ENCODE peak calls at places on chromosomes 3 and 15, in six cellular contexts. One of them, this sample, is unnamed.

GRCh38 chr15:95059346-95059905 is 828.1 kb downstream of the MCTP2 start:
- DNase-seq in IMR-90: no peak
- DNase-seq in mesenchymal stem cell: no peak
- DNase-seq in H1: no peak
- DNase-seq in H9: no peak
- DNase-seq in neuronal stem cell: no peak
- DNase-seq in this sample: no peak

GRCh38 chr15:76866008-76866407 is 39.1 kb downstream of the SCAPER start:
- DNase-seq in H9: no peak
- DNase-seq in IMR-90: peak; percentile 33
- DNase-seq in neuronal stem cell: no peak
- DNase-seq in H1: no peak
- DNase-seq in mesenchymal stem cell: peak; percentile 69
- DNase-seq in this sample: no peak

GRCh38 chr3:112101946-112102345 is 15.8 kb downstream of the C3orf52 start:
- DNase-seq in H9: no peak
- DNase-seq in mesenchymal stem cell: peak; percentile 66
- DNase-seq in neuronal stem cell: no peak
- DNase-seq in H1: no peak
- DNase-seq in IMR-90: peak; percentile 97
- DNase-seq in this sample: peak; percentile 71

GRCh38 chr15:39267685-39268084 is 313.2 kb upstream of the THBS1 start:
- DNase-seq in IMR-90: no peak
- DNase-seq in H9: no peak
- DNase-seq in mesenchymal stem cell: peak; percentile 53
- DNase-seq in neuronal stem cell: no peak
- DNase-seq in H1: no peak
- DNase-seq in this sample: no peak

GRCh38 chr3:88203537-88204143 is 53.9 kb downstream of the C3orf38 start:
- DNase-seq in H9: peak; percentile 66
- DNase-seq in H1: no peak
- DNase-seq in mesenchymal stem cell: peak; percentile 70
- DNase-seq in IMR-90: peak; percentile 67
- DNase-seq in neuronal stem cell: peak; percentile 63
- DNase-seq in this sample: peak; percentile 68

GRCh38 chr3:195128255-195129071 is 142.5 kb downstream of the XXYLT1 start:
- DNase-seq in IMR-90: peak; percentile 59
- DNase-seq in mesenchymal stem cell: no peak
- DNase-seq in H1: no peak
- DNase-seq in H9: no peak
- DNase-seq in neuronal stem cell: no peak
- DNase-seq in this sample: no peak

GRCh38 chr3:42101048-42101447 is 9.9 kb downstream of the TRAK1 start:
- DNase-seq in H1: no peak
- DNase-seq in H9: no peak
- DNase-seq in IMR-90: peak; percentile 79
- DNase-seq in neuronal stem cell: no peak
- DNase-seq in mesenchymal stem cell: peak; percentile 84
- DNase-seq in this sample: no peak

GRCh38 chr3:141235661-141236171 is 4.1 kb downstream of the PXYLP1 start:
- DNase-seq in IMR-90: no peak
- DNase-seq in mesenchymal stem cell: no peak
- DNase-seq in neuronal stem cell: no peak
- DNase-seq in H9: no peak
- DNase-seq in H1: no peak
- DNase-seq in this sample: peak; percentile 29

GRCh38 chr15:87779746-87780145 is 476.8 kb downstream of the NTRK3 start:
- DNase-seq in neuronal stem cell: no peak
- DNase-seq in IMR-90: no peak
- DNase-seq in H1: no peak
- DNase-seq in H9: no peak
- DNase-seq in mesenchymal stem cell: no peak
- DNase-seq in this sample: no peak

GRCh38 chr3:40265181-40265580 is 44.3 kb upstream of the EIF1B start:
- DNase-seq in IMR-90: no peak
- DNase-seq in H9: no peak
- DNase-seq in H1: no peak
- DNase-seq in mesenchymal stem cell: no peak
- DNase-seq in neuronal stem cell: no peak
- DNase-seq in this sample: no peak

GRCh38 chr3:9201278-9201677 is 48.2 kb downstream of the SRGAP3 start:
- DNase-seq in H9: no peak
- DNase-seq in neuronal stem cell: no peak
- DNase-seq in H1: no peak
- DNase-seq in IMR-90: no peak
- DNase-seq in mesenchymal stem cell: no peak
- DNase-seq in this sample: no peak

GRCh38 chr3:10964537-10965167 is 27.9 kb upstream of the SLC6A1 start:
- DNase-seq in mesenchymal stem cell: no peak
- DNase-seq in H1: no peak
- DNase-seq in H9: peak; percentile 53
- DNase-seq in neuronal stem cell: peak; percentile 69
- DNase-seq in IMR-90: peak; percentile 3
- DNase-seq in this sample: peak; percentile 59

GRCh38 chr3:45273681-45274515 is 47.8 kb upstream of the TMEM158 start:
- DNase-seq in IMR-90: peak; percentile 49
- DNase-seq in neuronal stem cell: no peak
- DNase-seq in H9: no peak
- DNase-seq in mesenchymal stem cell: peak; percentile 39
- DNase-seq in H1: no peak
- DNase-seq in this sample: peak; percentile 73

GRCh38 chr3:66403268-66403990 is 97.4 kb downstream of the LRIG1 start:
- DNase-seq in H1: no peak
- DNase-seq in IMR-90: peak; percentile 74
- DNase-seq in neuronal stem cell: no peak
- DNase-seq in H9: no peak
- DNase-seq in mesenchymal stem cell: no peak
- DNase-seq in this sample: no peak

GRCh38 chr3:187568171-187568570 is 102.0 kb downstream of the SST start:
- DNase-seq in IMR-90: no peak
- DNase-seq in H9: no peak
- DNase-seq in mesenchymal stem cell: no peak
- DNase-seq in neuronal stem cell: no peak
- DNase-seq in H1: no peak
- DNase-seq in this sample: no peak

GRCh38 chr3:187567741-187568140 is 102.5 kb downstream of the SST start:
- DNase-seq in IMR-90: peak; percentile 57
- DNase-seq in mesenchymal stem cell: peak; percentile 40
- DNase-seq in neuronal stem cell: no peak
- DNase-seq in H1: no peak
- DNase-seq in H9: no peak
- DNase-seq in this sample: no peak

GRCh38 chr3:187565701-187566100 is 104.5 kb downstream of the SST start:
- DNase-seq in IMR-90: no peak
- DNase-seq in H1: no peak
- DNase-seq in H9: no peak
- DNase-seq in neuronal stem cell: no peak
- DNase-seq in mesenchymal stem cell: no peak
- DNase-seq in this sample: no peak

GRCh38 chr3:187571701-187572100 is 98.5 kb downstream of the SST start:
- DNase-seq in H9: no peak
- DNase-seq in mesenchymal stem cell: no peak
- DNase-seq in IMR-90: no peak
- DNase-seq in H1: no peak
- DNase-seq in neuronal stem cell: no peak
- DNase-seq in this sample: no peak

GRCh38 chr3:187567026-187567425 is 103.2 kb downstream of the SST start:
- DNase-seq in IMR-90: peak; percentile 7
- DNase-seq in H1: no peak
- DNase-seq in neuronal stem cell: no peak
- DNase-seq in H9: no peak
- DNase-seq in mesenchymal stem cell: no peak
- DNase-seq in this sample: peak; percentile 1
- H2BK120ac ChIP-seq in IMR-90: peak overlapping the region; percentile 59
- H2BK120ac ChIP-seq in H1: no peak overlapping the region
- H2BK120ac ChIP-seq in neuronal stem cell: no peak overlapping the region
- H2BK120ac ChIP-seq in H9: no peak overlapping the region
- H2BK120ac ChIP-seq in mesenchymal stem cell: no peak overlapping the region
- H2BK120ac ChIP-seq in this sample: peak overlapping the region; percentile 13

DNA sequence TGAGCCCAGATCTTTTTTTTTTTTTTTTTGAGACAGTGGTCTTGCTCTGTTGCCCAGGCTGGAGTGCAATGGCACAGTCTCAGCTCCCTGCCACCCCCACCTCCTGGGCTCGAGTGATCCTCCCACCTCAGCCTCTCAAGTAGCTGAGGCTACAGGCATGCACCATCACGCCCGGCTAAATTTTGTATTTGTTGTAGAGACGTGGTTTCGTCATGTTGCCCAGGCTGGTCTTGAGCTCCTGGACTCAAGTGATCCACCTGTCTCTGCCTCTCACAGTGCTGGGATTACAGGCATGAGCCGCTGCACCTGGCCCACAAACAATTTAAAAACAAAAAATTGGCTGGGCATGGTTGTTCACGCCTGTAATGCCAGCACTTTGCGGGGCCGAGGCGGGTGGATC is 22.6 kb upstream of the SLC6A6 start:
- DNase-seq in mesenchymal stem cell: no peak
- DNase-seq in neuronal stem cell: no peak
- DNase-seq in H1: no peak
- DNase-seq in H9: no peak
- DNase-seq in IMR-90: no peak
- DNase-seq in this sample: no peak
- H2BK15ac ChIP-seq in mesenchymal stem cell: no peak overlapping the region
- H2BK15ac ChIP-seq in neuronal stem cell: no peak overlapping the region
- H2BK15ac ChIP-seq in H1: no peak overlapping the region
- H2BK15ac ChIP-seq in H9: no peak overlapping the region
- H2BK15ac ChIP-seq in IMR-90: no peak overlapping the region
- H2BK15ac ChIP-seq in this sample: no peak overlapping the region

DNA sequence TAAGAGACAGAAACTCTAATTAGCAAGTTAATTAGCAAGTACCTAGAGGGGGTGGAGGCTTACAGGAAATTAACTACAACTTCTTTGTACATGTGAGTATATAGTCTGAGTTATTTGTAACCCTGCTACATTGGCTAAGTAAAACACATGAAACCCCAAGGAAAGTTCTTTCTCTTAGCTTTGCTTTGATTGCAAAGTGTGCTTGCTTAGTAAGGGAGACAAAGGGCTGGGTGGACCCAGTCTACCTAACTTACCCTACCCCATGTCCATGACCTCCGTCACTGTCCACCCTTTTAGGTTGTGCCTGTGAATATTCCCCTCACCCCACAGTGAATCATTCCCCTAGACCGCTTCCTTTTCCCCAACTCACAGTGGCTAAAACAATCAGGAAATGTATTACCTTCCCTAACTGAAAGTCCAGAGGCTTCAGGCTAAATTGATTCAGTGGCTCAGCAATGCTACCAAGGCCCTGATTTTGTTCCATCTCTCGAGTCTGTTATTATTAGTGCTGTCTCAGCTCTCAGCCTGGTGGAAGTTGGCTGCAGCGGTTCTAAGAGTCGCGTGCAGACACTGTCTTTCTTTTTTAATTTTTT is 31.1 kb upstream of the RYR3 start:
- DNase-seq in H1: no peak
- DNase-seq in mesenchymal stem cell: peak; percentile 42
- DNase-seq in H9: no peak
- DNase-seq in IMR-90: no peak
- DNase-seq in neuronal stem cell: no peak
- DNase-seq in this sample: no peak
- H2BK120ac ChIP-seq in H1: no peak overlapping the region
- H2BK120ac ChIP-seq in mesenchymal stem cell: no peak overlapping the region
- H2BK120ac ChIP-seq in H9: no peak overlapping the region
- H2BK120ac ChIP-seq in IMR-90: no peak overlapping the region
- H2BK120ac ChIP-seq in neuronal stem cell: no peak overlapping the region
- H2BK120ac ChIP-seq in this sample: no peak overlapping the region

GRCh38 chr3:59451041-59451763 is 401.4 kb upstream of the CFAP20DC start:
- DNase-seq in mesenchymal stem cell: peak; percentile 32
- DNase-seq in IMR-90: no peak
- DNase-seq in H9: no peak
- DNase-seq in H1: no peak
- DNase-seq in neuronal stem cell: no peak
- DNase-seq in this sample: peak; percentile 41
- H2BK15ac ChIP-seq in mesenchymal stem cell: no peak overlapping the region
- H2BK15ac ChIP-seq in IMR-90: no peak overlapping the region
- H2BK15ac ChIP-seq in H9: no peak overlapping the region
- H2BK15ac ChIP-seq in H1: no peak overlapping the region
- H2BK15ac ChIP-seq in neuronal stem cell: no peak overlapping the region
- H2BK15ac ChIP-seq in this sample: no peak overlapping the region

DNA sequence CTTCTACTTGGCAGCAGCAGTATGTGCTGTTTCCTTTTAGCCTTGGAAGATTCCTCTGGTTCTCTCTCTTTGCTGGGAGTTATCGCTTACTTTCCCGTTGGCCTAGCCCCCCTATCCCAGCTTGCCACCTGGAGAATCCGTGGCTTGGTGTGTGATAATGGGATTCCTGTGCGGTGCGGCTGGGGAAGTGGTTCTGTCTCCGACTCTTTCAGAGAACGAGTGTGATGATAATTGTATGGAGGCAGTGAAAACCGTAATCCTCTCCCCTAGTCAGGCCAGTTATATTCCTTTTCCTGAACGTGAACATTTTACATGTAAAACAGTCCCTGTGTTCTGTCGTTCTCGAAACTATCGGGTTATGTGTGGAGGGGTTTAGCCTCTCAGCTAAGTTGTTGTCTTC is 300.1 kb upstream of the C2CD4B start:
- DNase-seq in neuronal stem cell: no peak
- DNase-seq in H1: no peak
- DNase-seq in mesenchymal stem cell: no peak
- DNase-seq in IMR-90: no peak
- DNase-seq in H9: no peak
- DNase-seq in this sample: peak; percentile 44
- H2BK120ac ChIP-seq in neuronal stem cell: no peak overlapping the region
- H2BK120ac ChIP-seq in H1: no peak overlapping the region
- H2BK120ac ChIP-seq in mesenchymal stem cell: no peak overlapping the region
- H2BK120ac ChIP-seq in IMR-90: peak overlapping the region; percentile 86
- H2BK120ac ChIP-seq in H9: no peak overlapping the region
- H2BK120ac ChIP-seq in this sample: no peak overlapping the region

DNA sequence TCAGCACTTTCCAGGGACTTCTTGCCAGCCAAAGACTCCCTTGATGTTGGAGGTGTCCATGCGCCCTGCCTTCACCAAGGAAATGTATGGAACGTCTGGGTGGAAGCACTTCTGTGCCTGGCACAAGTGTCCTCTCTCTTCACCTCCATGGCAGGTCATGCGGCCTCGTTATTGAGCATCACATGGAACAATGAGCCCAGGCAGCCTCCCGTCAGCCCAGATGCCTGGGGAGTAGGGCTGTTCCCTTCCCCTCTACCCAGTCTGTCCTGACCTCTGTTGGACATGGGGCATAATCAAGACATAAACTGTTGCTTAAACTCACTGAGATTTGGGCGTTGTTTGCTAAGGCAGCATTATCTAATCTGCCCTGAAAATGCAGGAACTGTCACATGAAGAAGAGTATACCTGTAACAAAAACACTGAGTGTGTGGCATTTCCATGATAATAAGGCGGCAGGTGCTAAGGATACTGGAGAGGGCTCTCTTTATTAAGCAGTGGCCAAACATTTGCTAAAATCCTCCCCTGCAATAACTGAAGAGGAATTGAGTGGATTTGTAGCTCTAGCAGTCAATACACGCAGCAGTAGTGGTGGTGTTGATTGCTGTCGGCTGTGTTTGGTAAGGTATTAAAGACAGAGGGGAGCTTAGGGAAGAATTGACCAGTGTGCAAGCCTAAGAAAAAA is 338.2 kb upstream of the ATP10A start:
- DNase-seq in mesenchymal stem cell: no peak
- DNase-seq in H9: no peak
- DNase-seq in H1: no peak
- DNase-seq in neuronal stem cell: no peak
- DNase-seq in IMR-90: no peak
- DNase-seq in this sample: no peak
- H2BK15ac ChIP-seq in mesenchymal stem cell: no peak overlapping the region
- H2BK15ac ChIP-seq in H9: no peak overlapping the region
- H2BK15ac ChIP-seq in H1: peak overlapping the region; percentile 54
- H2BK15ac ChIP-seq in neuronal stem cell: no peak overlapping the region
- H2BK15ac ChIP-seq in IMR-90: no peak overlapping the region
- H2BK15ac ChIP-seq in this sample: no peak overlapping the region

This sample was measured in mesendoderm.